ENCODE peak calls at places on chromosomes 12 and 14, in ten cellular contexts. One of them, this sample, is unnamed.
A peak's percentile ranks its signal among the peaks of the same experiment; 100 is the strongest.

GRCh38 chr12:54588110-54588831 is at the start of gene PPP1R1A:
- DNase-seq in cardiac fibroblast: no peak
- DNase-seq in MCF 10A: no peak
- DNase-seq in sigmoid colon: no peak
- DNase-seq in OCI-LY7: no peak
- DNase-seq in endothelial cell: peak; percentile 39
- DNase-seq in chondrocyte: no peak
- DNase-seq in HFFc6: no peak
- DNase-seq in nephron progenitor cell: peak; percentile 71
- DNase-seq in fibroblast of mammary gland: no peak
- DNase-seq in this sample: no peak

GRCh38 chr12:109683316-109683715 is 30.3 kb upstream of the FAM222A start:
- DNase-seq in sigmoid colon: no peak
- DNase-seq in nephron progenitor cell: no peak
- DNase-seq in chondrocyte: no peak
- DNase-seq in OCI-LY7: no peak
- DNase-seq in MCF 10A: no peak
- DNase-seq in HFFc6: no peak
- DNase-seq in endothelial cell: no peak
- DNase-seq in fibroblast of mammary gland: no peak
- DNase-seq in cardiac fibroblast: no peak
- DNase-seq in this sample: no peak

GRCh38 chr14:54818201-54819133 is 84.2 kb downstream of the GCH1 start:
- DNase-seq in OCI-LY7: no peak
- DNase-seq in fibroblast of mammary gland: peak; percentile 72
- DNase-seq in chondrocyte: no peak
- DNase-seq in sigmoid colon: no peak
- DNase-seq in endothelial cell: no peak
- DNase-seq in nephron progenitor cell: no peak
- DNase-seq in cardiac fibroblast: peak; percentile 85
- DNase-seq in HFFc6: peak; percentile 85
- DNase-seq in MCF 10A: peak; percentile 20
- DNase-seq in this sample: no peak

GRCh38 chr14:98984027-98984718 is 287.8 kb downstream of the BCL11B start:
- DNase-seq in MCF 10A: no peak
- DNase-seq in fibroblast of mammary gland: no peak
- DNase-seq in chondrocyte: no peak
- DNase-seq in endothelial cell: no peak
- DNase-seq in HFFc6: no peak
- DNase-seq in OCI-LY7: no peak
- DNase-seq in cardiac fibroblast: no peak
- DNase-seq in sigmoid colon: no peak
- DNase-seq in nephron progenitor cell: no peak
- DNase-seq in this sample: no peak

GRCh38 chr12:69685810-69686209 is 13.3 kb downstream of the BEST3 start:
- DNase-seq in MCF 10A: peak; percentile 70
- DNase-seq in chondrocyte: no peak
- DNase-seq in cardiac fibroblast: peak; percentile 32
- DNase-seq in fibroblast of mammary gland: peak; percentile 92
- DNase-seq in OCI-LY7: no peak
- DNase-seq in endothelial cell: no peak
- DNase-seq in sigmoid colon: no peak
- DNase-seq in HFFc6: peak; percentile 53
- DNase-seq in nephron progenitor cell: no peak
- DNase-seq in this sample: no peak

GRCh38 chr14:91119556-91120311 is 5.9 kb downstream of the DGLUCY start:
- DNase-seq in MCF 10A: peak; percentile 49
- DNase-seq in fibroblast of mammary gland: peak; percentile 91
- DNase-seq in cardiac fibroblast: peak; percentile 50
- DNase-seq in chondrocyte: no peak
- DNase-seq in endothelial cell: no peak
- DNase-seq in sigmoid colon: no peak
- DNase-seq in nephron progenitor cell: no peak
- DNase-seq in OCI-LY7: no peak
- DNase-seq in HFFc6: peak; percentile 79
- DNase-seq in this sample: no peak

GRCh38 chr14:59728294-59728693 is 142.3 kb downstream of the RTN1 start:
- DNase-seq in endothelial cell: no peak
- DNase-seq in nephron progenitor cell: no peak
- DNase-seq in HFFc6: no peak
- DNase-seq in fibroblast of mammary gland: no peak
- DNase-seq in MCF 10A: no peak
- DNase-seq in chondrocyte: no peak
- DNase-seq in sigmoid colon: no peak
- DNase-seq in cardiac fibroblast: no peak
- DNase-seq in OCI-LY7: no peak
- DNase-seq in this sample: no peak

GRCh38 chr14:53151867-53152626 is 1.1 kb downstream of the DDHD1 start:
- DNase-seq in HFFc6: peak; percentile 46
- DNase-seq in MCF 10A: peak; percentile 73
- DNase-seq in cardiac fibroblast: peak; percentile 45
- DNase-seq in endothelial cell: peak; percentile 34
- DNase-seq in chondrocyte: peak; percentile 92
- DNase-seq in sigmoid colon: peak; percentile 74
- DNase-seq in nephron progenitor cell: peak; percentile 52
- DNase-seq in fibroblast of mammary gland: peak; percentile 46
- DNase-seq in OCI-LY7: peak; percentile 68
- DNase-seq in this sample: peak; percentile 31

GRCh38 chr14:68468437-68469207 is 324.2 kb downstream of the ZFP36L1 start:
- DNase-seq in nephron progenitor cell: no peak
- DNase-seq in cardiac fibroblast: peak; percentile 56
- DNase-seq in endothelial cell: no peak
- DNase-seq in MCF 10A: peak; percentile 73
- DNase-seq in chondrocyte: no peak
- DNase-seq in fibroblast of mammary gland: peak; percentile 87
- DNase-seq in HFFc6: peak; percentile 83
- DNase-seq in sigmoid colon: no peak
- DNase-seq in OCI-LY7: no peak
- DNase-seq in this sample: no peak

GRCh38 chr12:132432721-132433577 is 57.0 kb upstream of the FBRSL1 start:
- DNase-seq in fibroblast of mammary gland: peak; percentile 24
- DNase-seq in chondrocyte: no peak
- DNase-seq in endothelial cell: no peak
- DNase-seq in sigmoid colon: no peak
- DNase-seq in cardiac fibroblast: peak; percentile 75
- DNase-seq in nephron progenitor cell: no peak
- DNase-seq in HFFc6: no peak
- DNase-seq in OCI-LY7: no peak
- DNase-seq in MCF 10A: no peak
- DNase-seq in this sample: no peak

GRCh38 chr14:77761205-77761931 is 412 bp upstream of the SNW1 start:
- DNase-seq in HFFc6: peak; percentile 13
- DNase-seq in chondrocyte: no peak
- DNase-seq in sigmoid colon: peak; percentile 65
- DNase-seq in fibroblast of mammary gland: peak; percentile 93
- DNase-seq in nephron progenitor cell: peak; percentile 11
- DNase-seq in MCF 10A: peak; percentile 56
- DNase-seq in cardiac fibroblast: peak; percentile 97
- DNase-seq in endothelial cell: peak; percentile 53
- DNase-seq in OCI-LY7: peak; percentile 19
- DNase-seq in this sample: peak; percentile 12

GRCh38 chr12:117047810-117048584 is 51.2 kb downstream of the TESC start:
- DNase-seq in HFFc6: peak; percentile 37
- DNase-seq in endothelial cell: no peak
- DNase-seq in OCI-LY7: no peak
- DNase-seq in MCF 10A: no peak
- DNase-seq in cardiac fibroblast: peak; percentile 49
- DNase-seq in nephron progenitor cell: peak; percentile 35
- DNase-seq in chondrocyte: no peak
- DNase-seq in fibroblast of mammary gland: peak; percentile 8
- DNase-seq in sigmoid colon: no peak
- DNase-seq in this sample: no peak

GRCh38 chr12:122990961-122991622 is 10.6 kb downstream of the ARL6IP4 start:
- DNase-seq in endothelial cell: no peak
- DNase-seq in cardiac fibroblast: no peak
- DNase-seq in chondrocyte: peak; percentile 90
- DNase-seq in HFFc6: no peak
- DNase-seq in MCF 10A: no peak
- DNase-seq in nephron progenitor cell: no peak
- DNase-seq in sigmoid colon: no peak
- DNase-seq in fibroblast of mammary gland: no peak
- DNase-seq in OCI-LY7: no peak
- DNase-seq in this sample: no peak

GRCh38 chr14:67241416-67242362 is at the start of gene PALS1:
- DNase-seq in nephron progenitor cell: no peak
- DNase-seq in HFFc6: peak; percentile 78
- DNase-seq in endothelial cell: peak; percentile 83
- DNase-seq in chondrocyte: no peak
- DNase-seq in MCF 10A: peak; percentile 70
- DNase-seq in fibroblast of mammary gland: peak; percentile 87
- DNase-seq in sigmoid colon: peak; percentile 80
- DNase-seq in OCI-LY7: peak; percentile 68
- DNase-seq in cardiac fibroblast: peak; percentile 78
- DNase-seq in this sample: peak; percentile 74

GRCh38 chr12:12533238-12533829 is 29.3 kb downstream of the DUSP16 start:
- DNase-seq in MCF 10A: peak; percentile 59
- DNase-seq in sigmoid colon: no peak
- DNase-seq in HFFc6: no peak
- DNase-seq in nephron progenitor cell: no peak
- DNase-seq in cardiac fibroblast: peak; percentile 19
- DNase-seq in OCI-LY7: no peak
- DNase-seq in fibroblast of mammary gland: no peak
- DNase-seq in chondrocyte: no peak
- DNase-seq in endothelial cell: no peak
- DNase-seq in this sample: no peak

GRCh38 chr12:95815635-95816212 is 25.2 kb upstream of the NTN4 start:
- DNase-seq in endothelial cell: no peak
- DNase-seq in OCI-LY7: peak; percentile 27
- DNase-seq in HFFc6: peak; percentile 55
- DNase-seq in sigmoid colon: no peak
- DNase-seq in fibroblast of mammary gland: peak; percentile 56
- DNase-seq in nephron progenitor cell: no peak
- DNase-seq in cardiac fibroblast: peak; percentile 63
- DNase-seq in chondrocyte: no peak
- DNase-seq in MCF 10A: peak; percentile 51
- DNase-seq in this sample: no peak
- TF ChIP-seq CTCF in endothelial cell: peak; percentile 60
- TF ChIP-seq CTCF in OCI-LY7: peak; percentile 89
- TF ChIP-seq CTCF in HFFc6: peak; percentile 88
- TF ChIP-seq CTCF in sigmoid colon: peak; percentile 29
- TF ChIP-seq CTCF in fibroblast of mammary gland: peak; percentile 77
- TF ChIP-seq CTCF in nephron progenitor cell: peak; percentile 60
- TF ChIP-seq CTCF in cardiac fibroblast: peak; percentile 74
- TF ChIP-seq CTCF in chondrocyte: peak; percentile 96
- TF ChIP-seq CTCF in MCF 10A: peak; percentile 52
- TF ChIP-seq CTCF in this sample: peak; percentile 83

DNA sequence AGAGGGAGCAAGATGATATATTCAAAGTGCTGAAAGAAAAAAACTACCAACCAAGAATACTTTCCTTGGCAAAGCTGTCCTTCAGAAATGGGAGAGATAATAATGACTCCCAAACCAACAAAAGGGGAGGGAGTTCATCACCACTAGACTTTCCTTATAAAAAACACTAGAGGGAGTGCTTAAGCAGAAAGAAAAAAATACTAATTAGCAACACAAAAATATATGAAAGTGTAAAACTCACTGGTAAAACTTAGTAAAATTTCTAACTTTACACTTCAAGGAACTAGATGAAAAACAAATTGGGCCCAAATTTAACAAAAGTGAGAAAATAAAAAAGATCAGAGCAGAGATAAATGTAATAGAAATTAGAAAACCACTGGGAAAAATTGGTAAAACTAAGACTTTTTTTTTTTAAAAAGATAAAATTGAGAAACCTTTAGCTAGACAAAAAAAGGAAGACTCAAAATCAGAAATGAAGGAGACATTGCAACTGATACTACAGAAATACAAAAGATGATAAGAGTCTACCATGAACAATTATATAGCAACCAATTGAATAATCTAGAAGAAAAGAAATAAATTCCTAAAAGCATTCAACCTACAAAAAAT is 60.4 kb upstream of the FAR2 start:
- DNase-seq in sigmoid colon: no peak
- DNase-seq in cardiac fibroblast: peak; percentile 48
- DNase-seq in OCI-LY7: no peak
- DNase-seq in nephron progenitor cell: no peak
- DNase-seq in HFFc6: no peak
- DNase-seq in MCF 10A: peak; percentile 25
- DNase-seq in chondrocyte: no peak
- DNase-seq in endothelial cell: no peak
- DNase-seq in fibroblast of mammary gland: peak; percentile 58
- DNase-seq in this sample: no peak
- TF ChIP-seq CTCF in sigmoid colon: no peak
- TF ChIP-seq CTCF in cardiac fibroblast: peak; percentile 57
- TF ChIP-seq CTCF in OCI-LY7: peak; percentile 75
- TF ChIP-seq CTCF in nephron progenitor cell: peak; percentile 33
- TF ChIP-seq CTCF in HFFc6: peak; percentile 65
- TF ChIP-seq CTCF in MCF 10A: peak; percentile 34
- TF ChIP-seq CTCF in chondrocyte: peak; percentile 80
- TF ChIP-seq CTCF in endothelial cell: peak; percentile 56
- TF ChIP-seq CTCF in fibroblast of mammary gland: peak; percentile 52
- TF ChIP-seq CTCF in this sample: peak; percentile 69

GRCh38 chr14:104734051-104734587 is 10.1 kb downstream of the ADSS1 start:
- DNase-seq in OCI-LY7: no peak
- DNase-seq in sigmoid colon: no peak
- DNase-seq in endothelial cell: no peak
- DNase-seq in nephron progenitor cell: no peak
- DNase-seq in MCF 10A: no peak
- DNase-seq in HFFc6: no peak
- DNase-seq in fibroblast of mammary gland: no peak
- DNase-seq in cardiac fibroblast: no peak
- DNase-seq in chondrocyte: no peak
- DNase-seq in this sample: no peak
- TF ChIP-seq CTCF in OCI-LY7: no peak
- TF ChIP-seq CTCF in sigmoid colon: no peak
- TF ChIP-seq CTCF in endothelial cell: no peak
- TF ChIP-seq CTCF in nephron progenitor cell: no peak
- TF ChIP-seq CTCF in MCF 10A: no peak
- TF ChIP-seq CTCF in HFFc6: no peak
- TF ChIP-seq CTCF in fibroblast of mammary gland: no peak
- TF ChIP-seq CTCF in cardiac fibroblast: no peak
- TF ChIP-seq CTCF in chondrocyte: no peak
- TF ChIP-seq CTCF in this sample: no peak

DNA sequence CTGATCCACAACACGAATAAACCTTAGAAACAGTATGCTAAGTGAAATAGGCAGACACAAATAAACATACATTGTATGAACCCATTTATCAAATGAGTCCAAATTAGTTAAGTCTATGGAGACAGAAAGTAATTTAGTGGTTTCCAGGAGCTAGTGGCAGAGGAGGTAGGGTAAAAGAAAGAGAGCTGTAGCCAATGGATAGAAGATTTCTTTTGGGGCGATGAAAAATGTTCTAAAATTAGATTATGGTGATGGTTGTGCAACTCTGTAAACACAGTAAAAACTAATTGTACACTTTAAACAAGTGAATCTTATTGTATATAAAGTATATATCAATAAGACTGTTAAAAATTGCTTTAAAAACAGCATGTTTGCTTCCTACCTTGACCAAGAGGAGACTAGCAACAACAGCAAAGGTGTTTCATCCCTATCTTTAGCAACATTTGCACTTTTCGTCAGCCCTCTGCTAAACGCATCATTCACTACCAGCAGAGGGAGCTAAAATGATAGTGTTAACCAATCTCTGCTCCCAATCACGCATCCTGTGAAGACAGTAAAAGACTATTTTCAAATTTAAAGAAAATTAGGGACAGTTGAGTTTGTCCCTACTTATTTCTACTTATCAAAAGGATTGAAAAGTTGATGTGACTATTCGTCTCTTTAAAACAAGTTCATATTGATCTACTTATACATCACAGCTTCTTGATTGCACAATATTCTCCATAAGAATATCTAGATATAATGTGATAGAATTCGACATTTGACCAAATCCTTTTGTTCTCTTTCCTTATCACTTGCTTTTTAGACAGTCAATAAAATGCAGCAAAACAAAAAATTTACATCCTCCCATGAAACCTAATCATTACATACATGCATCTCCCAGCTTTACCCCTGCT is 24.0 kb upstream of the LGR5 start:
- DNase-seq in chondrocyte: no peak
- DNase-seq in OCI-LY7: peak; percentile 69
- DNase-seq in HFFc6: peak; percentile 59
- DNase-seq in fibroblast of mammary gland: peak; percentile 66
- DNase-seq in endothelial cell: peak; percentile 43
- DNase-seq in cardiac fibroblast: peak; percentile 65
- DNase-seq in sigmoid colon: no peak
- DNase-seq in MCF 10A: peak; percentile 72
- DNase-seq in nephron progenitor cell: peak; percentile 36
- DNase-seq in this sample: peak; percentile 35
- TF ChIP-seq CTCF in chondrocyte: peak; percentile 97
- TF ChIP-seq CTCF in OCI-LY7: peak; percentile 94
- TF ChIP-seq CTCF in HFFc6: peak; percentile 91
- TF ChIP-seq CTCF in fibroblast of mammary gland: peak; percentile 89
- TF ChIP-seq CTCF in endothelial cell: peak; percentile 82
- TF ChIP-seq CTCF in cardiac fibroblast: peak; percentile 81
- TF ChIP-seq CTCF in sigmoid colon: no peak
- TF ChIP-seq CTCF in MCF 10A: peak; percentile 73
- TF ChIP-seq CTCF in nephron progenitor cell: peak; percentile 86
- TF ChIP-seq CTCF in this sample: peak; percentile 86